ENCODE peak calls at places on chromosomes 6 and 20, in seven cellular contexts. Z is activated T-helper 1 cell treated with anti-CD3 and anti-CD28 coated beads, Interleukin-2, amount 50 U/mL, for 16 hours; N is activated naive CD8-positive, alpha-beta T cell treated with anti-CD3 and anti-CD28 coated beads, Interleukin-2, amount 50 U/mL, for 24 hours; P is MM.1S; B is NT2/D1; X is astrocyte of the spinal cord; I is ovary. Q is an unnamed sample.

GRCh38 chr6:44224154-44224977 is 971 bp downstream of the SLC29A1 start:
- DNase-seq in Z (no peak), N (peak), P (no peak), B (no peak), X (no peak), I (no peak), Q (no peak)

GRCh38 chr6:126650931-126651330 is 311.0 kb downstream of the CENPW start:
- DNase-seq in Z (no peak), N (no peak), P (no peak), B (no peak), X (peak), I (no peak), Q (no peak)

GRCh38 chr20:25282796-25283195 is 34.9 kb downstream of the PYGB start:
- DNase-seq in Z (no peak), N (no peak), P (no peak), B (no peak), X (no peak), I (peak), Q (no peak)

GRCh38 chr20:18056174-18057105 is 1.3 kb downstream of the OVOL2 start:
- DNase-seq in Z (no peak), N (peak), P (peak), B (no peak), X (no peak), I (no peak), Q (no peak)

GRCh38 chr6:133312006-133312405 is 70.8 kb downstream of the EYA4 start:
- DNase-seq in Z (no peak), N (no peak), P (no peak), B (no peak), X (no peak), I (no peak), Q (no peak)

GRCh38 chr6:36523936-36524499 is 23.3 kb downstream of the STK38 start:
- DNase-seq in Z (no peak), N (no peak), P (no peak), B (no peak), X (no peak), I (no peak), Q (no peak)

GRCh38 chr6:149935246-149935645 is 6.6 kb upstream of the ULBP2 start:
- DNase-seq in Z (no peak), N (no peak), P (no peak), B (no peak), X (no peak), I (no peak), Q (no peak)

GRCh38 chr6:161549977-161550655 is 276.3 kb upstream of the AGPAT4 start:
- DNase-seq in Z (no peak), N (no peak), P (no peak), B (no peak), X (no peak), I (no peak), Q (no peak)

GRCh38 chr20:14879020-14879697 is 541.7 kb upstream of the FLRT3 start:
- DNase-seq in Z (no peak), N (no peak), P (peak), B (no peak), X (peak), I (no peak), Q (no peak)

GRCh38 chr6:154302111-154302752 is 54.4 kb downstream of the IPCEF1 start:
- DNase-seq in Z (no peak), N (peak), P (peak), B (no peak), X (peak), I (no peak), Q (no peak)

GRCh38 chr20:47330933-47331708 is 25.4 kb downstream of the ZMYND8 start:
- DNase-seq in Z (no peak), N (no peak), P (no peak), B (no peak), X (peak), I (no peak), Q (no peak)

GRCh38 chr6:168060521-168060931 is 18.5 kb downstream of the FRMD1 start:
- DNase-seq in Z (no peak), N (no peak), P (no peak), B (peak), X (peak), I (peak), Q (peak)

GRCh38 chr6:83430606-83431544 is at the start of gene ME1:
- DNase-seq in Z (no peak), N (peak), P (peak), B (no peak), X (peak), I (peak), Q (peak)

GRCh38 chr20:57547250-57547649 is 13.7 kb upstream of the PCK1 start:
- DNase-seq in Z (no peak), N (no peak), P (no peak), B (no peak), X (no peak), I (no peak), Q (no peak)

GRCh38 chr6:78561015-78561414 is 306.3 kb upstream of the IRAK1BP1 start:
- DNase-seq in Z (no peak), N (no peak), P (no peak), B (no peak), X (no peak), I (no peak), Q (no peak)

GRCh38 chr20:17873410-17874270 is 95.0 kb downstream of the SNX5 start:
- DNase-seq in Z (no peak), N (peak), P (no peak), B (no peak), X (peak), I (peak), Q (peak)

GRCh38 chr6:25889877-25890853 is 16.1 kb upstream of the SLC17A3 start:
- DNase-seq in Z (no peak), N (no peak), P (peak), B (no peak), X (peak), I (peak), Q (no peak)

GRCh38 chr20:25544316-25544715 is 41.0 kb downstream of the NINL start:
- DNase-seq in Z (no peak), N (no peak), P (no peak), B (no peak), X (no peak), I (no peak), Q (no peak)

GRCh38 chr6:15001511-15001910 is 244.4 kb upstream of the JARID2 start:
- DNase-seq in Z (no peak), N (no peak), P (no peak), B (no peak), X (no peak), I (no peak), Q (no peak)

GRCh38 chr20:43915209-43916072 is 789 bp downstream of the TOX2 start:
- DNase-seq in Z (peak), N (peak), P (no peak), B (no peak), X (peak), I (no peak), Q (no peak)

GRCh38 chr20:57586370-57586793 is 25.5 kb downstream of the PCK1 start:
- DNase-seq in Z (no peak), N (no peak), P (no peak), B (no peak), X (no peak), I (no peak), Q (no peak)

GRCh38 chr20:2279245-2279779 is 16.5 kb upstream of the TGM3 start:
- DNase-seq in Z (no peak), N (no peak), P (no peak), B (no peak), X (no peak), I (no peak), Q (no peak)

GRCh38 chr6:3031857-3032256 is 32.2 kb downstream of the NQO2 start:
- DNase-seq in Z (no peak), N (no peak), P (peak), B (no peak), X (no peak), I (no peak), Q (no peak)

GRCh38 chr6:165222315-165223025 is 86.9 kb downstream of the C6orf118 start:
- DNase-seq in Z (no peak), N (no peak), P (no peak), B (no peak), X (no peak), I (no peak), Q (no peak)

GRCh38 chr6:28864321-28864923 is 59.4 kb downstream of the TRIM27 start:
- DNase-seq in Z (no peak), N (no peak), P (no peak), B (no peak), X (no peak), I (no peak), Q (no peak)

GRCh38 chr6:90193359-90193758 is 103.3 kb downstream of the BACH2 start:
- DNase-seq in Z (no peak), N (no peak), P (no peak), B (no peak), X (no peak), I (no peak), Q (no peak)

GRCh38 chr6:27608916-27609883 is 136.3 kb upstream of the ZNF184 start:
- DNase-seq in Z (no peak), N (no peak), P (peak), B (no peak), X (peak), I (no peak), Q (no peak)

GRCh38 chr20:25553819-25554296 is 31.5 kb downstream of the NINL start:
- DNase-seq in Z (no peak), N (no peak), P (no peak), B (no peak), X (peak), I (peak), Q (no peak)

GRCh38 chr6:169959129-169960002 is 207.9 kb downstream of the ERMARD start:
- DNase-seq in Z (no peak), N (peak), P (peak), B (no peak), X (no peak), I (peak), Q (no peak)

GRCh38 chr20:61094581-61094980 is 157.5 kb upstream of the CDH4 start:
- DNase-seq in Z (no peak), N (no peak), P (no peak), B (no peak), X (no peak), I (no peak), Q (no peak)

GRCh38 chr20:24640276-24640675 is 170.8 kb downstream of the SYNDIG1 start:
- DNase-seq in Z (no peak), N (no peak), P (no peak), B (no peak), X (no peak), I (no peak), Q (no peak)

GRCh38 chr6:14775528-14775927 is 470.3 kb upstream of the JARID2 start:
- DNase-seq in Z (no peak), N (no peak), P (no peak), B (no peak), X (no peak), I (no peak), Q (no peak)

GRCh38 chr6:109834131-109834530 is 143.0 kb downstream of the FIG4 start:
- DNase-seq in Z (no peak), N (no peak), P (no peak), B (no peak), X (no peak), I (no peak), Q (no peak)

GRCh38 chr20:63099426-63100267 is 92.9 kb upstream of the BHLHE23 start:
- DNase-seq in Z (no peak), N (no peak), P (no peak), B (no peak), X (no peak), I (peak), Q (peak)

GRCh38 chr6:33926451-33926850 is 122.6 kb upstream of the MLN start:
- DNase-seq in Z (no peak), N (no peak), P (peak), B (no peak), X (no peak), I (no peak), Q (no peak)

GRCh38 chr20:25486377-25486776 is 78.9 kb downstream of the GINS1 start:
- DNase-seq in Z (no peak), N (peak), P (no peak), B (no peak), X (peak), I (no peak), Q (peak)

GRCh38 chr6:99330159-99330558 is 19.3 kb downstream of the FAXC start:
- DNase-seq in Z (peak), N (peak), P (peak), B (no peak), X (peak), I (peak), Q (no peak)

GRCh38 chr6:32973144-32973854 is 4.9 kb downstream of the BRD2 start:
- DNase-seq in Z (peak), N (peak), P (peak), B (no peak), X (no peak), I (peak), Q (no peak)

GRCh38 chr20:63628246-63628975 is 1.5 kb upstream of the GMEB2 start:
- DNase-seq in Z (peak), N (peak), P (peak), B (peak), X (peak), I (peak), Q (peak)

Q was measured in heart left ventricle.